ENCODE peak calls at places on chromosomes 3 and 15, in nine cellular contexts. B is AG04449, Y is H9, L is neural crest cell, P is mesothelial cell of epicardium, E is thoracic aorta, M is RWPE2, S is colonic mucosa, O is psoas muscle. Z is an unnamed sample.

GRCh38 chr3:194824676-194825075 is 139.0 kb downstream of the FAM43A start:
- DNase-seq in B (peak; percentile 9), Y (no peak), L (no peak), P (no peak), E (no peak), M (no peak), S (no peak), O (peak; percentile 43), Z (no peak)

GRCh38 chr3:49880581-49881328 is 11.0 kb upstream of the CAMKV start:
- DNase-seq in B (no peak), Y (peak; percentile 79), L (peak; percentile 76), P (no peak), E (no peak), M (no peak), S (no peak), O (no peak), Z (no peak)

GRCh38 chr3:187325632-187326031 is 34.1 kb upstream of the MASP1 start:
- DNase-seq in B (no peak), Y (no peak), L (no peak), P (no peak), E (no peak), M (no peak), S (no peak), O (no peak), Z (no peak)

GRCh38 chr3:29949131-29949530 is 657.3 kb upstream of the TGFBR2 start:
- DNase-seq in B (peak; percentile 12), Y (no peak), L (no peak), P (no peak), E (no peak), M (no peak), S (no peak), O (no peak), Z (no peak)

GRCh38 chr3:14798231-14798630 is 20.5 kb upstream of the FGD5 start:
- DNase-seq in B (no peak), Y (no peak), L (no peak), P (no peak), E (no peak), M (no peak), S (no peak), O (no peak), Z (no peak)

GRCh38 chr3:17213102-17213501 is 328.3 kb downstream of the PLCL2 start:
- DNase-seq in B (no peak), Y (no peak), L (no peak), P (no peak), E (no peak), M (no peak), S (no peak), O (no peak), Z (no peak)

GRCh38 chr15:40591310-40591845 is 2.7 kb upstream of the KNL1 start:
- DNase-seq in B (no peak), Y (peak; percentile 57), L (no peak), P (no peak), E (no peak), M (no peak), S (peak; percentile 32), O (no peak), Z (no peak)

GRCh38 chr15:25508369-25509002 is 69.7 kb upstream of the UBE3A start:
- DNase-seq in B (peak; percentile 5), Y (no peak), L (no peak), P (no peak), E (no peak), M (no peak), S (no peak), O (no peak), Z (no peak)

GRCh38 chr3:104933981-104934380 is 432.7 kb upstream of the ALCAM start:
- DNase-seq in B (no peak), Y (no peak), L (no peak), P (no peak), E (no peak), M (no peak), S (no peak), O (no peak), Z (no peak)

GRCh38 chr15:88913017-88913849 is at the start of gene MFGE8:
- DNase-seq in B (no peak), Y (peak; percentile 92), L (peak; percentile 81), P (peak; percentile 57), E (no peak), M (peak; percentile 89), S (peak; percentile 78), O (peak; percentile 85), Z (no peak)

GRCh38 chr3:131972550-131972949 is 62.3 kb downstream of the CPNE4 start:
- DNase-seq in B (no peak), Y (no peak), L (no peak), P (no peak), E (no peak), M (no peak), S (no peak), O (no peak), Z (no peak)
- TF ChIP-seq CTCF in B (no peak), Y (no peak), L (no peak), P (no peak), E (no peak), M (no peak), S (no peak), O (no peak), Z (no peak)

GRCh38 chr3:117688583-117688982 is 979.0 kb downstream of the TUSC7 start:
- DNase-seq in B (no peak), Y (peak; percentile 38), L (no peak), P (no peak), E (no peak), M (no peak), S (no peak), O (no peak), Z (no peak)

GRCh38 chr3:117695871-117696270 is 986.3 kb downstream of the TUSC7 start:
- DNase-seq in B (no peak), Y (no peak), L (no peak), P (no peak), E (no peak), M (no peak), S (no peak), O (no peak), Z (no peak)

GRCh38 chr3:117695321-117695720 is 985.7 kb downstream of the TUSC7 start:
- DNase-seq in B (no peak), Y (no peak), L (no peak), P (no peak), E (no peak), M (no peak), S (no peak), O (no peak), Z (no peak)

GRCh38 chr3:117696871-117697270 is 987.3 kb downstream of the TUSC7 start:
- DNase-seq in B (no peak), Y (no peak), L (no peak), P (no peak), E (no peak), M (no peak), S (no peak), O (no peak), Z (no peak)

DNA sequence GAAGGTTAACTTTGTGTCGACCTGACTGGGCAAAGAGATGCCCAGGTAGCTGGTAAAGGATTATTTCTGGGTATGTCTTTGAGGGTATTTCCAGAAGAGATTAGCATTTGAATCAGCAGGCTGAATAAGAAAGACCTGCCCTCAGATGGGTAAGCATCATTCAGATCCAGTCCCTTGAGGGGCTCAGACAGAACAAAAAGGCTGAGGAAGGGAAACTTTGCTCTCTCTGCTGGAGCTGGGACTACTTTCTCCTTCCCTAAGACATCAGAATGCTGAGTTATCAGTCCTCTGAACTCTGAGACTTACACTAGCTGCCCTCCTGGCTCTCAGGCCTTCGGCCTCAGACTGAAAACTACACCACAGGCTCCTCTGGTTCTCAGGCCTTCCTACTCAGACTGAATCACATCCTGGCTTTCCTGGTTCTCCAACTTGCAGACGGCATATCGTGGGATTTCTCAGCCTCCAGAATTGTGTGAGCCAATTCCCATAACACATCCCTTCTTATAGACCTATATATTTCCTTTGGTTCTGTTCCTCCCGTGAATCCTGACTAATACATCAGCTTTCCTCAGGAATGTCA is 982.9 kb downstream of the TUSC7 start:
- DNase-seq in B (peak; percentile 33), Y (peak; percentile 43), L (no peak), P (no peak), E (no peak), M (no peak), S (no peak), O (no peak), Z (no peak)
- TF ChIP-seq CTCF in B (no peak), Y (no peak), L (no peak), P (no peak), E (no peak), M (no peak), S (no peak), O (no peak), Z (no peak)

GRCh38 chr3:13233487-13234154 is 160.4 kb upstream of the IQSEC1 start:
- DNase-seq in B (no peak), Y (no peak), L (no peak), P (no peak), E (no peak), M (no peak), S (no peak), O (no peak), Z (no peak)

GRCh38 chr3:13227315-13228165 is 154.3 kb upstream of the IQSEC1 start:
- DNase-seq in B (no peak), Y (no peak), L (no peak), P (no peak), E (no peak), M (no peak), S (no peak), O (no peak), Z (no peak)

GRCh38 chr3:13231781-13232515 is 158.7 kb upstream of the IQSEC1 start:
- DNase-seq in B (no peak), Y (no peak), L (no peak), P (no peak), E (no peak), M (no peak), S (no peak), O (no peak), Z (no peak)

GRCh38 chr3:13228584-13228983 is 155.4 kb upstream of the IQSEC1 start:
- DNase-seq in B (no peak), Y (no peak), L (no peak), P (no peak), E (no peak), M (no peak), S (no peak), O (no peak), Z (no peak)

GRCh38 chr3:13229291-13229949 is 156.2 kb upstream of the IQSEC1 start:
- DNase-seq in B (no peak), Y (peak; percentile 87), L (no peak), P (no peak), E (no peak), M (no peak), S (no peak), O (no peak), Z (no peak)
- TF ChIP-seq CTCF in B (no peak), Y (peak; percentile 76), L (peak; percentile 59), P (no peak), E (no peak), M (peak; percentile 48), S (peak; percentile 18), O (no peak), Z (peak; percentile 64)

DNA sequence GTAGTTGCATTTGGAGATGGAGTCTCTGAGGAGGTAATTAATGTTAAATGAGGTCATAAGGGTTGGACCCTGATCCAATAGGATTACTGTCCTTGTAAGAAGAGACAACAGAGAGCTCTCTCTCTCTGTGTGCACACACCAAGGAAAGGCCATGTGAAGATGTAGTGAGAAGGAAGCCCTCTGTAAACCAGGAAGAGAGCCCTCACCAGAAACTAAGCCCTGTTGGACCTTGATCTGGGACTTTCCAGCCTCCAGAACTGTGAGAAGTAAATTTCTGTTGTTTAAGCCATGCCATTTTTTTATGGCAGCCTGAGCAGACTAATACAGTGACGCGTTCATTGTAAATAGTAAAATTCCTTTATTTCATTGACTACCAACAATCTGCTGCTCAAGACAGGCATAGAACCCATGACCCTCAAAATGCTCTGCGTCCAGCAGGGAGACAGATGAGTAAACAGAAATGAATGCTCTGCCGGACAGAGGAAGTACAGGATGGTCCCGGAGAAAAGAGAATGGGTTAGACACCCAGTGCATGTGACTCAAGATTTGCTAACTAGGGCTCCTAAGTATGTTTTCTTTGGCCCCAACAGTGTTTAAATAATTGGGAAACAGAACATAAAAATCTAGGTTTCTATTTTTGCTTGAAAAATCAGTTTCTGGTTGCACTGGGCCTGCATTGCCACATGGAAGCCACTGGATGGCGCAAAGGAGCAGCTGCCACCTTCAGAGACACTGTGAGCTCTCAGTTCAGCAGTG is 37.9 kb upstream of the TNFAIP8L3 start:
- DNase-seq in B (peak; percentile 95), Y (peak; percentile 50), L (peak; percentile 34), P (no peak), E (no peak), M (no peak), S (peak; percentile 46), O (peak; percentile 46), Z (no peak)
- TF ChIP-seq CTCF in B (peak; percentile 94), Y (peak; percentile 96), L (peak; percentile 78), P (peak; percentile 56), E (peak; percentile 91), M (peak; percentile 100), S (peak; percentile 80), O (peak; percentile 47), Z (peak; percentile 47)

Z was measured in esophagus squamous epithelium.